ENCODE peak calls at places on chromosomes 3 and 15, in four cellular contexts. One of them, this sample, is unnamed.

GRCh38 chr15:69093127-69093526 is 67.3 kb upstream of the GLCE start:
- DNase-seq in NB4: no peak
- DNase-seq in GM23248: no peak
- DNase-seq in activated effector memory CD4-positive, alpha-beta T cell treated with anti-CD3 and anti-CD28 coated beads, Interleukin-2, amount 50 U/mL, for 16 hours: no peak
- DNase-seq in this sample: no peak

GRCh38 chr3:130963444-130963843 is 63.2 kb downstream of the ASTE1 start:
- DNase-seq in GM23248: peak
- DNase-seq in NB4: no peak
- DNase-seq in activated effector memory CD4-positive, alpha-beta T cell treated with anti-CD3 and anti-CD28 coated beads, Interleukin-2, amount 50 U/mL, for 16 hours: no peak
- DNase-seq in this sample: no peak

GRCh38 chr3:126914226-126914625 is 68.7 kb upstream of the PLXNA1 start:
- DNase-seq in NB4: no peak
- DNase-seq in GM23248: no peak
- DNase-seq in activated effector memory CD4-positive, alpha-beta T cell treated with anti-CD3 and anti-CD28 coated beads, Interleukin-2, amount 50 U/mL, for 16 hours: no peak
- DNase-seq in this sample: no peak

GRCh38 chr3:114660808-114661207 is 367.0 kb downstream of the TIGIT start:
- DNase-seq in NB4: no peak
- DNase-seq in activated effector memory CD4-positive, alpha-beta T cell treated with anti-CD3 and anti-CD28 coated beads, Interleukin-2, amount 50 U/mL, for 16 hours: no peak
- DNase-seq in GM23248: no peak
- DNase-seq in this sample: no peak

GRCh38 chr3:157088133-157088488 is 71.8 kb downstream of the CCNL1 start:
- DNase-seq in activated effector memory CD4-positive, alpha-beta T cell treated with anti-CD3 and anti-CD28 coated beads, Interleukin-2, amount 50 U/mL, for 16 hours: no peak
- DNase-seq in GM23248: peak
- DNase-seq in NB4: no peak
- DNase-seq in this sample: no peak

GRCh38 chr15:78170848-78171773 is 21.9 kb downstream of the IDH3A start:
- DNase-seq in NB4: peak
- DNase-seq in activated effector memory CD4-positive, alpha-beta T cell treated with anti-CD3 and anti-CD28 coated beads, Interleukin-2, amount 50 U/mL, for 16 hours: no peak
- DNase-seq in GM23248: no peak
- DNase-seq in this sample: no peak

GRCh38 chr3:138921316-138922292 is 25.3 kb downstream of the FOXL2 start:
- DNase-seq in GM23248: peak
- DNase-seq in activated effector memory CD4-positive, alpha-beta T cell treated with anti-CD3 and anti-CD28 coated beads, Interleukin-2, amount 50 U/mL, for 16 hours: no peak
- DNase-seq in NB4: no peak
- DNase-seq in this sample: peak

GRCh38 chr3:98343647-98344507 is 9.8 kb upstream of the OR5K4 start:
- DNase-seq in GM23248: peak
- DNase-seq in NB4: peak
- DNase-seq in activated effector memory CD4-positive, alpha-beta T cell treated with anti-CD3 and anti-CD28 coated beads, Interleukin-2, amount 50 U/mL, for 16 hours: no peak
- DNase-seq in this sample: no peak

GRCh38 chr15:90677807-90678790 is 39.0 kb upstream of the BLM start:
- DNase-seq in GM23248: no peak
- DNase-seq in NB4: no peak
- DNase-seq in activated effector memory CD4-positive, alpha-beta T cell treated with anti-CD3 and anti-CD28 coated beads, Interleukin-2, amount 50 U/mL, for 16 hours: peak
- DNase-seq in this sample: no peak

GRCh38 chr3:106093616-106094015 is 224.8 kb upstream of the CBLB start:
- DNase-seq in GM23248: no peak
- DNase-seq in NB4: no peak
- DNase-seq in activated effector memory CD4-positive, alpha-beta T cell treated with anti-CD3 and anti-CD28 coated beads, Interleukin-2, amount 50 U/mL, for 16 hours: no peak
- DNase-seq in this sample: no peak

GRCh38 chr3:42979044-42979962 is at the start of gene GASK1A:
- DNase-seq in NB4: peak
- DNase-seq in GM23248: peak
- DNase-seq in activated effector memory CD4-positive, alpha-beta T cell treated with anti-CD3 and anti-CD28 coated beads, Interleukin-2, amount 50 U/mL, for 16 hours: no peak
- DNase-seq in this sample: peak

GRCh38 chr3:135667061-135667460 is 298.5 kb upstream of the PPP2R3A start:
- DNase-seq in NB4: no peak
- DNase-seq in activated effector memory CD4-positive, alpha-beta T cell treated with anti-CD3 and anti-CD28 coated beads, Interleukin-2, amount 50 U/mL, for 16 hours: no peak
- DNase-seq in GM23248: no peak
- DNase-seq in this sample: no peak

GRCh38 chr3:29642393-29643033 is 361.6 kb downstream of the RBMS3 start:
- DNase-seq in GM23248: peak
- DNase-seq in NB4: no peak
- DNase-seq in activated effector memory CD4-positive, alpha-beta T cell treated with anti-CD3 and anti-CD28 coated beads, Interleukin-2, amount 50 U/mL, for 16 hours: no peak
- DNase-seq in this sample: no peak

GRCh38 chr3:127304121-127304744 is 16.4 kb upstream of the PRR20G start:
- DNase-seq in activated effector memory CD4-positive, alpha-beta T cell treated with anti-CD3 and anti-CD28 coated beads, Interleukin-2, amount 50 U/mL, for 16 hours: no peak
- DNase-seq in NB4: no peak
- DNase-seq in GM23248: no peak
- DNase-seq in this sample: no peak

GRCh38 chr3:775178-775885 is 317.5 kb upstream of the CNTN6 start:
- DNase-seq in GM23248: no peak
- DNase-seq in activated effector memory CD4-positive, alpha-beta T cell treated with anti-CD3 and anti-CD28 coated beads, Interleukin-2, amount 50 U/mL, for 16 hours: no peak
- DNase-seq in NB4: no peak
- DNase-seq in this sample: peak

GRCh38 chr3:184620101-184620798 is 58.7 kb downstream of the EPHB3 start:
- DNase-seq in activated effector memory CD4-positive, alpha-beta T cell treated with anti-CD3 and anti-CD28 coated beads, Interleukin-2, amount 50 U/mL, for 16 hours: no peak
- DNase-seq in NB4: peak
- DNase-seq in GM23248: peak
- DNase-seq in this sample: no peak

GRCh38 chr3:78274475-78275065 is 1234.7 kb downstream of the ROBO2 start:
- DNase-seq in activated effector memory CD4-positive, alpha-beta T cell treated with anti-CD3 and anti-CD28 coated beads, Interleukin-2, amount 50 U/mL, for 16 hours: no peak
- DNase-seq in NB4: no peak
- DNase-seq in GM23248: no peak
- DNase-seq in this sample: no peak

GRCh38 chr3:190597291-190597690 is 83.4 kb downstream of the IL1RAP start:
- DNase-seq in NB4: no peak
- DNase-seq in activated effector memory CD4-positive, alpha-beta T cell treated with anti-CD3 and anti-CD28 coated beads, Interleukin-2, amount 50 U/mL, for 16 hours: no peak
- DNase-seq in GM23248: no peak
- DNase-seq in this sample: no peak

GRCh38 chr3:102233881-102234280 is 200.9 kb upstream of the ZPLD1 start:
- DNase-seq in NB4: peak
- DNase-seq in GM23248: no peak
- DNase-seq in activated effector memory CD4-positive, alpha-beta T cell treated with anti-CD3 and anti-CD28 coated beads, Interleukin-2, amount 50 U/mL, for 16 hours: no peak
- DNase-seq in this sample: no peak

GRCh38 chr3:16604887-16605602 is at the start of gene DAZL:
- DNase-seq in activated effector memory CD4-positive, alpha-beta T cell treated with anti-CD3 and anti-CD28 coated beads, Interleukin-2, amount 50 U/mL, for 16 hours: no peak
- DNase-seq in GM23248: no peak
- DNase-seq in NB4: no peak
- DNase-seq in this sample: no peak

GRCh38 chr15:98648654-98649537 is 557 bp downstream of the IGF1R start:
- DNase-seq in GM23248: peak
- DNase-seq in NB4: peak
- DNase-seq in activated effector memory CD4-positive, alpha-beta T cell treated with anti-CD3 and anti-CD28 coated beads, Interleukin-2, amount 50 U/mL, for 16 hours: peak
- DNase-seq in this sample: no peak

GRCh38 chr3:144053121-144053520 is 81.5 kb downstream of the DIPK2A start:
- DNase-seq in activated effector memory CD4-positive, alpha-beta T cell treated with anti-CD3 and anti-CD28 coated beads, Interleukin-2, amount 50 U/mL, for 16 hours: no peak
- DNase-seq in GM23248: peak
- DNase-seq in NB4: no peak
- DNase-seq in this sample: no peak

GRCh38 chr3:115899050-115899449 is 275.7 kb downstream of the GAP43 start:
- DNase-seq in NB4: no peak
- DNase-seq in GM23248: no peak
- DNase-seq in activated effector memory CD4-positive, alpha-beta T cell treated with anti-CD3 and anti-CD28 coated beads, Interleukin-2, amount 50 U/mL, for 16 hours: no peak
- DNase-seq in this sample: no peak

This sample was measured in T1000.